ENCODE peak calls at places on chromosomes 7 and 10, in five cellular contexts. U is iris pigment epithelial cell; C is HT1080; A is endodermal cell; V is stimulated activated CD4-positive, alpha-beta T cell treated with anti-CD3 and anti-CD28 coated beads, Interleukin-2, amount 100 ng/mL, for 24 hours. B is an unnamed sample.

GRCh38 chr10:978826-979421 is 9.3 kb upstream of the GTPBP4 start:
- DNase-seq in U (no peak), C (peak), A (no peak), V (no peak), B (no peak)

GRCh38 chr10:19832624-19833507 is 16.6 kb downstream of the PLXDC2 start:
- DNase-seq in U (peak), C (no peak), A (no peak), V (no peak), B (peak)

GRCh38 chr7:113764401-113765035 is 154.3 kb downstream of the PPP1R3A start:
- DNase-seq in U (peak), C (peak), A (no peak), V (no peak), B (no peak)

GRCh38 chr10:71531485-71532446 is 135.0 kb downstream of the CDH23 start:
- DNase-seq in U (no peak), C (no peak), A (no peak), V (peak), B (no peak)

GRCh38 chr7:106952658-106953231 is 87.7 kb downstream of the PIK3CG start:
- DNase-seq in U (no peak), C (peak), A (peak), V (no peak), B (peak)

GRCh38 chr10:131682271-131682962 is 218.4 kb upstream of the PPP2R2D start:
- DNase-seq in U (no peak), C (no peak), A (no peak), V (no peak), B (no peak)

GRCh38 chr10:72056113-72056512 is 32.2 kb downstream of the SPOCK2 start:
- DNase-seq in U (no peak), C (no peak), A (no peak), V (no peak), B (no peak)

GRCh38 chr10:124339951-124340760 is 78.6 kb downstream of the OAT start:
- DNase-seq in U (peak), C (no peak), A (peak), V (no peak), B (no peak)

GRCh38 chr10:49297818-49298665 is 928 bp upstream of the C10orf71 start:
- DNase-seq in U (no peak), C (no peak), A (peak), V (no peak), B (no peak)

GRCh38 chr7:16034353-16034752 is 347.9 kb upstream of the MEOX2 start:
- DNase-seq in U (peak), C (peak), A (no peak), V (no peak), B (peak)

GRCh38 chr10:81081887-81082620 is 544.4 kb downstream of the SH2D4B start:
- DNase-seq in U (no peak), C (peak), A (peak), V (no peak), B (peak)

GRCh38 chr7:134220236-134220635 is 93.1 kb downstream of the LRGUK start:
- DNase-seq in U (no peak), C (no peak), A (no peak), V (no peak), B (no peak)

B was measured in kidney tubule cell.